ENCODE peak calls at places on chromosome 3, in nine cellular contexts. E is psoas muscle; R is CD8-positive, alpha-beta memory T cell; N is endothelial cell; Z is Right ventricle myocardium superior; Q is lower lobe of right lung; B is NCI-H345; Y is WTC11; U is CD4-positive, alpha-beta memory T cell. A is an unnamed sample.

GRCh38 chr3:120440001-120440703 is 10.6 kb downstream of the FSTL1 start:
- DNase-seq in E (peak; percentile 22), R (no peak), N (no peak), Z (no peak), Q (no peak), B (no peak), Y (no peak), U (no peak), A (no peak)

GRCh38 chr3:195551381-195551978 is 8.4 kb upstream of the PPP1R2 start:
- DNase-seq in E (no peak), R (no peak), N (no peak), Z (peak; percentile 71), Q (no peak), B (no peak), Y (no peak), U (no peak), A (no peak)

GRCh38 chr3:136194409-136195257 is 1.5 kb downstream of the MSL2 start:
- DNase-seq in E (no peak), R (peak; percentile 83), N (peak; percentile 24), Z (peak; percentile 63), Q (peak; percentile 71), B (peak; percentile 2), Y (peak; percentile 17), U (peak; percentile 78), A (peak; percentile 43)

GRCh38 chr3:120693439-120694172 is 11.6 kb upstream of the HGD start:
- DNase-seq in E (no peak), R (no peak), N (no peak), Z (no peak), Q (no peak), B (no peak), Y (no peak), U (no peak), A (no peak)

GRCh38 chr3:15268033-15268631 is 62.1 kb downstream of the CAPN7 start:
- DNase-seq in E (peak; percentile 88), R (peak; percentile 77), N (peak; percentile 86), Z (peak; percentile 92), Q (peak; percentile 91), B (peak; percentile 67), Y (peak; percentile 84), U (peak; percentile 83), A (peak; percentile 86)

GRCh38 chr3:82493858-82494257 is 732.4 kb upstream of the GBE1 start:
- DNase-seq in E (no peak), R (no peak), N (no peak), Z (no peak), Q (no peak), B (no peak), Y (no peak), U (no peak), A (no peak)

GRCh38 chr3:169133178-169134161 is 530.0 kb downstream of the MECOM start:
- DNase-seq in E (no peak), R (no peak), N (no peak), Z (no peak), Q (no peak), B (no peak), Y (no peak), U (no peak), A (no peak)

GRCh38 chr3:53166781-53167291 is 5.8 kb downstream of the PRKCD start:
- DNase-seq in E (peak; percentile 71), R (no peak), N (peak; percentile 55), Z (peak; percentile 87), Q (peak; percentile 85), B (no peak), Y (no peak), U (no peak), A (peak; percentile 57)

GRCh38 chr3:151837057-151837456 is 23.1 kb downstream of the AADAC start:
- DNase-seq in E (no peak), R (no peak), N (no peak), Z (no peak), Q (no peak), B (no peak), Y (no peak), U (no peak), A (no peak)

GRCh38 chr3:180188512-180189309 is 152.0 kb upstream of the PEX5L start:
- DNase-seq in E (no peak), R (no peak), N (no peak), Z (no peak), Q (no peak), B (no peak), Y (no peak), U (no peak), A (no peak)

GRCh38 chr3:177385831-177386301 is 188.6 kb upstream of the TBL1XR1 start:
- DNase-seq in E (no peak), R (no peak), N (no peak), Z (no peak), Q (no peak), B (no peak), Y (no peak), U (no peak), A (no peak)

GRCh38 chr3:60756636-60757035 is 494.6 kb downstream of the FHIT start:
- DNase-seq in E (no peak), R (no peak), N (no peak), Z (no peak), Q (no peak), B (no peak), Y (no peak), U (no peak), A (no peak)

GRCh38 chr3:48404440-48405342 is 25.2 kb downstream of the PLXNB1 start:
- DNase-seq in E (peak; percentile 9), R (no peak), N (peak; percentile 1), Z (no peak), Q (peak; percentile 22), B (no peak), Y (no peak), U (no peak), A (peak; percentile 24)

GRCh38 chr3:36957862-36958686 is 13.2 kb upstream of the TRANK1 start:
- DNase-seq in E (no peak), R (no peak), N (no peak), Z (no peak), Q (no peak), B (no peak), Y (no peak), U (no peak), A (no peak)

GRCh38 chr3:163879172-163879571 is 1199.1 kb downstream of the SI start:
- DNase-seq in E (no peak), R (no peak), N (no peak), Z (no peak), Q (no peak), B (no peak), Y (no peak), U (no peak), A (no peak)

GRCh38 chr3:152309535-152310317 is 41.0 kb downstream of the MBNL1 start:
- DNase-seq in E (no peak), R (peak; percentile 28), N (no peak), Z (no peak), Q (no peak), B (no peak), Y (no peak), U (peak; percentile 35), A (no peak)

GRCh38 chr3:153043729-153044314 is 118.2 kb upstream of the RAP2B start:
- DNase-seq in E (no peak), R (no peak), N (no peak), Z (no peak), Q (no peak), B (no peak), Y (no peak), U (no peak), A (no peak)

GRCh38 chr3:77707271-77707670 is 667.4 kb downstream of the ROBO2 start:
- DNase-seq in E (no peak), R (no peak), N (no peak), Z (no peak), Q (no peak), B (no peak), Y (no peak), U (no peak), A (no peak)

A was measured in stomach.